ENCODE peak calls at places on chromosomes 12 and 14, in five cellular contexts. One of them, this sample, is unnamed.

GRCh38 chr14:31843361-31844091 is 233.6 kb upstream of the ARHGAP5 start:
- DNase-seq in cardiac muscle cell: peak
- DNase-seq in iPS-NIHi11: no peak
- DNase-seq in GM03348: peak
- DNase-seq in endothelial cell of umbilical vein: peak
- DNase-seq in this sample: peak

GRCh38 chr14:58955294-58955821 is 233.1 kb upstream of the DAAM1 start:
- DNase-seq in cardiac muscle cell: peak
- DNase-seq in iPS-NIHi11: no peak
- DNase-seq in GM03348: no peak
- DNase-seq in endothelial cell of umbilical vein: no peak
- DNase-seq in this sample: no peak

GRCh38 chr14:68922201-68922613 is 56.9 kb downstream of the ACTN1 start:
- DNase-seq in cardiac muscle cell: no peak
- DNase-seq in iPS-NIHi11: no peak
- DNase-seq in GM03348: no peak
- DNase-seq in endothelial cell of umbilical vein: no peak
- DNase-seq in this sample: no peak

GRCh38 chr12:24838531-24838950 is 110.4 kb downstream of the BCAT1 start:
- DNase-seq in cardiac muscle cell: peak
- DNase-seq in iPS-NIHi11: no peak
- DNase-seq in GM03348: peak
- DNase-seq in endothelial cell of umbilical vein: no peak
- DNase-seq in this sample: peak

GRCh38 chr14:72104011-72104613 is 171.9 kb downstream of the RGS6 start:
- DNase-seq in cardiac muscle cell: no peak
- DNase-seq in iPS-NIHi11: peak
- DNase-seq in GM03348: peak
- DNase-seq in endothelial cell of umbilical vein: no peak
- DNase-seq in this sample: no peak

GRCh38 chr14:53306267-53306721 is 153.2 kb upstream of the DDHD1 start:
- DNase-seq in cardiac muscle cell: peak
- DNase-seq in iPS-NIHi11: peak
- DNase-seq in GM03348: peak
- DNase-seq in endothelial cell of umbilical vein: peak
- DNase-seq in this sample: peak

GRCh38 chr12:108495054-108495453 is 20.0 kb upstream of the FICD start:
- DNase-seq in cardiac muscle cell: peak
- DNase-seq in iPS-NIHi11: peak
- DNase-seq in GM03348: peak
- DNase-seq in endothelial cell of umbilical vein: peak
- DNase-seq in this sample: peak

GRCh38 chr12:102474438-102475064 is 5.8 kb downstream of the IGF1 start:
- DNase-seq in cardiac muscle cell: no peak
- DNase-seq in iPS-NIHi11: no peak
- DNase-seq in GM03348: no peak
- DNase-seq in endothelial cell of umbilical vein: no peak
- DNase-seq in this sample: no peak

GRCh38 chr14:103103461-103104388 is 9.2 kb downstream of the EXOC3L4 start:
- DNase-seq in cardiac muscle cell: peak
- DNase-seq in iPS-NIHi11: peak
- DNase-seq in GM03348: peak
- DNase-seq in endothelial cell of umbilical vein: no peak
- DNase-seq in this sample: peak

GRCh38 chr12:72141381-72141780 is 130.8 kb upstream of the TRHDE start:
- DNase-seq in cardiac muscle cell: no peak
- DNase-seq in iPS-NIHi11: no peak
- DNase-seq in GM03348: no peak
- DNase-seq in endothelial cell of umbilical vein: no peak
- DNase-seq in this sample: peak

GRCh38 chr14:93160353-93160801 is 24.3 kb downstream of the MOAP1 start:
- DNase-seq in cardiac muscle cell: peak
- DNase-seq in iPS-NIHi11: peak
- DNase-seq in GM03348: peak
- DNase-seq in endothelial cell of umbilical vein: no peak
- DNase-seq in this sample: peak

GRCh38 chr12:71589478-71589881 is 74.2 kb downstream of the ZFC3H1 start:
- DNase-seq in cardiac muscle cell: no peak
- DNase-seq in iPS-NIHi11: no peak
- DNase-seq in GM03348: no peak
- DNase-seq in endothelial cell of umbilical vein: no peak
- DNase-seq in this sample: peak

GRCh38 chr12:50112456-50113218 is 601 bp downstream of the COX14 start:
- DNase-seq in cardiac muscle cell: no peak
- DNase-seq in iPS-NIHi11: no peak
- DNase-seq in GM03348: peak
- DNase-seq in endothelial cell of umbilical vein: no peak
- DNase-seq in this sample: peak

GRCh38 chr12:94208433-94208921 is 60.1 kb downstream of the PLXNC1 start:
- DNase-seq in cardiac muscle cell: no peak
- DNase-seq in iPS-NIHi11: no peak
- DNase-seq in GM03348: no peak
- DNase-seq in endothelial cell of umbilical vein: no peak
- DNase-seq in this sample: no peak

GRCh38 chr14:68444449-68445168 is 348.3 kb downstream of the ZFP36L1 start:
- DNase-seq in cardiac muscle cell: peak
- DNase-seq in iPS-NIHi11: no peak
- DNase-seq in GM03348: peak
- DNase-seq in endothelial cell of umbilical vein: peak
- DNase-seq in this sample: no peak

GRCh38 chr12:19238520-19238919 is 109.0 kb downstream of the PLEKHA5 start:
- DNase-seq in cardiac muscle cell: no peak
- DNase-seq in iPS-NIHi11: no peak
- DNase-seq in GM03348: no peak
- DNase-seq in endothelial cell of umbilical vein: no peak
- DNase-seq in this sample: no peak

GRCh38 chr12:47896633-47897032 is 8.2 kb downstream of the VDR start:
- DNase-seq in cardiac muscle cell: no peak
- DNase-seq in iPS-NIHi11: peak
- DNase-seq in GM03348: no peak
- DNase-seq in endothelial cell of umbilical vein: peak
- DNase-seq in this sample: no peak

GRCh38 chr14:25122843-25123242 is 72.9 kb upstream of the STXBP6 start:
- DNase-seq in cardiac muscle cell: no peak
- DNase-seq in iPS-NIHi11: no peak
- DNase-seq in GM03348: no peak
- DNase-seq in endothelial cell of umbilical vein: no peak
- DNase-seq in this sample: no peak

GRCh38 chr14:32201816-32202467 is at the start of gene RNU6-7:
- DNase-seq in cardiac muscle cell: peak
- DNase-seq in iPS-NIHi11: no peak
- DNase-seq in GM03348: no peak
- DNase-seq in endothelial cell of umbilical vein: no peak
- DNase-seq in this sample: no peak

GRCh38 chr12:121775501-121775900 is 18.0 kb downstream of the RHOF start:
- DNase-seq in cardiac muscle cell: no peak
- DNase-seq in iPS-NIHi11: no peak
- DNase-seq in GM03348: no peak
- DNase-seq in endothelial cell of umbilical vein: no peak
- DNase-seq in this sample: no peak

GRCh38 chr12:121804417-121805111 is 755 bp downstream of the SETD1B start:
- DNase-seq in cardiac muscle cell: peak
- DNase-seq in iPS-NIHi11: no peak
- DNase-seq in GM03348: peak
- DNase-seq in endothelial cell of umbilical vein: peak
- DNase-seq in this sample: no peak

GRCh38 chr14:81990312-81990761 is 456.7 kb upstream of the SEL1L start:
- DNase-seq in cardiac muscle cell: peak
- DNase-seq in iPS-NIHi11: peak
- DNase-seq in GM03348: peak
- DNase-seq in endothelial cell of umbilical vein: peak
- DNase-seq in this sample: peak

GRCh38 chr12:116143883-116144266 is 133.6 kb downstream of the MED13L start:
- DNase-seq in cardiac muscle cell: peak
- DNase-seq in iPS-NIHi11: no peak
- DNase-seq in GM03348: peak
- DNase-seq in endothelial cell of umbilical vein: no peak
- DNase-seq in this sample: peak

GRCh38 chr12:68012712-68013111 is 23.5 kb downstream of the IFNG-AS1 start:
- DNase-seq in cardiac muscle cell: no peak
- DNase-seq in iPS-NIHi11: no peak
- DNase-seq in GM03348: no peak
- DNase-seq in endothelial cell of umbilical vein: no peak
- DNase-seq in this sample: no peak

GRCh38 chr14:51357250-51357649 is 117.2 kb downstream of the TMX1 start:
- DNase-seq in cardiac muscle cell: peak
- DNase-seq in iPS-NIHi11: no peak
- DNase-seq in GM03348: no peak
- DNase-seq in endothelial cell of umbilical vein: no peak
- DNase-seq in this sample: no peak

GRCh38 chr14:40252817-40253447 is 820.7 kb upstream of the FBXO33 start:
- DNase-seq in cardiac muscle cell: no peak
- DNase-seq in iPS-NIHi11: peak
- DNase-seq in GM03348: no peak
- DNase-seq in endothelial cell of umbilical vein: no peak
- DNase-seq in this sample: no peak

GRCh38 chr12:109052415-109053323 is at the start of gene USP30:
- DNase-seq in cardiac muscle cell: peak
- DNase-seq in iPS-NIHi11: peak
- DNase-seq in GM03348: peak
- DNase-seq in endothelial cell of umbilical vein: peak
- DNase-seq in this sample: peak

GRCh38 chr14:67420102-67420739 is 8.3 kb upstream of the PLEK2 start:
- DNase-seq in cardiac muscle cell: no peak
- DNase-seq in iPS-NIHi11: peak
- DNase-seq in GM03348: no peak
- DNase-seq in endothelial cell of umbilical vein: no peak
- DNase-seq in this sample: no peak

GRCh38 chr14:34794217-34794616 is 79.8 kb upstream of the CFL2 start:
- DNase-seq in cardiac muscle cell: peak
- DNase-seq in iPS-NIHi11: no peak
- DNase-seq in GM03348: peak
- DNase-seq in endothelial cell of umbilical vein: no peak
- DNase-seq in this sample: no peak

GRCh38 chr14:89429206-89430091 is 12.4 kb upstream of the FOXN3 start:
- DNase-seq in cardiac muscle cell: no peak
- DNase-seq in iPS-NIHi11: no peak
- DNase-seq in GM03348: no peak
- DNase-seq in endothelial cell of umbilical vein: peak
- DNase-seq in this sample: no peak

GRCh38 chr12:121711925-121712461 is 559 bp upstream of the TMEM120B start:
- DNase-seq in cardiac muscle cell: peak
- DNase-seq in iPS-NIHi11: peak
- DNase-seq in GM03348: peak
- DNase-seq in endothelial cell of umbilical vein: no peak
- DNase-seq in this sample: peak